ENCODE peak calls at places on chromosomes 13 and 19, in six cellular contexts. X, F, K, E, Y and I are unnamed samples.

GRCh38 chr19:11330103-11330502 is 9.4 kb downstream of the RAB3D start:
- DNase-seq in K (no peak), X (no peak), E (no peak), F (no peak), Y (no peak), I (no peak)

GRCh38 chr13:110312669-110313031 is 5.6 kb downstream of the COL4A2 start:
- DNase-seq in K (no peak), E (no peak), X (no peak), F (peak), Y (no peak), I (no peak)

GRCh38 chr19:12996542-12997094 is 1.3 kb downstream of the NFIX start:
- DNase-seq in K (peak), X (peak), Y (no peak), E (peak), F (no peak), I (no peak)

GRCh38 chr19:29596885-29597525 is 9.1 kb upstream of the POP4 start:
- DNase-seq in Y (no peak), F (no peak), E (no peak), X (no peak), K (peak), I (no peak)

GRCh38 chr13:39538826-39539555 is 64.0 kb downstream of the LHFPL6 start:
- DNase-seq in Y (no peak), K (no peak), F (no peak), E (no peak), X (no peak), I (no peak)

GRCh38 chr19:2449019-2449418 is 7.7 kb downstream of the LMNB2 start:
- DNase-seq in K (no peak), Y (no peak), E (no peak), X (no peak), F (no peak), I (no peak)

GRCh38 chr13:78764665-78765064 is 105.7 kb upstream of the OBI1 start:
- DNase-seq in F (no peak), K (no peak), E (no peak), X (no peak), Y (no peak), I (no peak)

GRCh38 chr19:16698914-16699313 is 20.7 kb upstream of the NWD1 start:
- DNase-seq in K (no peak), Y (peak), E (peak), X (no peak), F (peak), I (peak)

GRCh38 chr19:15357906-15358305 is 21.7 kb downstream of the AKAP8 start:
- DNase-seq in Y (no peak), K (no peak), X (no peak), E (no peak), F (no peak), I (no peak)

GRCh38 chr19:45687599-45687998 is 4.2 kb downstream of the SNRPD2 start:
- DNase-seq in Y (no peak), F (no peak), X (no peak), K (no peak), E (no peak), I (no peak)

GRCh38 chr19:45692187-45693111 is at the start of gene QPCTL:
- DNase-seq in K (peak), X (peak), Y (peak), E (peak), F (peak), I (peak)

GRCh38 chr19:45693168-45693788 is 812 bp downstream of the QPCTL start:
- DNase-seq in K (peak), Y (peak), X (peak), F (peak), E (peak), I (peak)

DNA sequence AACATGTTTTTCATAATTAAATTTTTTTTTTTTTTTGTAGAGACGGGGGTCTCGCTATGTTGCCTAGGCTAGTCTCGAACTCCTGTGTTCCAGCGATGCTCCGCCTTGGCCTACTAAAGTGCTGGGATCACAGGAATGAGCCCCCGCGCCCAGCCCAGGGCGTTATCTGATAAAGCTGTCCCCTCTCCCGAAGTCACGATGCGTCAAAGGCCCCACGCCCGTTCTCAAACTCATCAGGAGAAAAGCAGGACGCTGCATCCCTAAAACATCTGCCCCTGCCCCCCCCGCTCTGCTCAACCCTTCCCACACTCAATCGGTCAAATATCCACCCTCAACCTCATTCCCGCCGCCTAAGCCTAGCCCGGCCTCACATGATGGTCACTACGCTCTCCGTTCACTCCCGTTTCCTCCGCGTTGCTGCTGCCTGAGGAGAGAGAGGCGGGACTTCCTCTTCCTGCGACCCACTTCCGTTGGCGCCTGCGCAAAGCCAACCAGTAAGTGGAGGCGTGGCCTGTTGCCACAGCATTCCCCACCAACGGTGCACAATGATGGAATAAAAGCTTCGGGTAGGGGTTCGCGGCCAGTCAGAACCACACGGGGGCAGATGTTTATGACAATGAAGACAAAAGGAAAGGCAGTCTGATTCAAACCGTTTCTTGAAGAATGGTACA is at the start of gene SNRPD2:
- DNase-seq in X (peak), Y (peak), F (peak), K (peak), E (peak), I (peak)
- TF ChIP-seq EP300 in X (no peak), Y (no peak), F (no peak), K (no peak), E (peak), I (no peak)

GRCh38 chr19:47263169-47263560 is 6.8 kb downstream of the CCDC9 start:
- DNase-seq in E (no peak), K (no peak), Y (no peak), F (no peak), X (no peak), I (no peak)
- H3K27ac ChIP-seq in E (no peak), K (no peak), Y (peak), F (no peak), X (no peak), I (no peak)

DNA sequence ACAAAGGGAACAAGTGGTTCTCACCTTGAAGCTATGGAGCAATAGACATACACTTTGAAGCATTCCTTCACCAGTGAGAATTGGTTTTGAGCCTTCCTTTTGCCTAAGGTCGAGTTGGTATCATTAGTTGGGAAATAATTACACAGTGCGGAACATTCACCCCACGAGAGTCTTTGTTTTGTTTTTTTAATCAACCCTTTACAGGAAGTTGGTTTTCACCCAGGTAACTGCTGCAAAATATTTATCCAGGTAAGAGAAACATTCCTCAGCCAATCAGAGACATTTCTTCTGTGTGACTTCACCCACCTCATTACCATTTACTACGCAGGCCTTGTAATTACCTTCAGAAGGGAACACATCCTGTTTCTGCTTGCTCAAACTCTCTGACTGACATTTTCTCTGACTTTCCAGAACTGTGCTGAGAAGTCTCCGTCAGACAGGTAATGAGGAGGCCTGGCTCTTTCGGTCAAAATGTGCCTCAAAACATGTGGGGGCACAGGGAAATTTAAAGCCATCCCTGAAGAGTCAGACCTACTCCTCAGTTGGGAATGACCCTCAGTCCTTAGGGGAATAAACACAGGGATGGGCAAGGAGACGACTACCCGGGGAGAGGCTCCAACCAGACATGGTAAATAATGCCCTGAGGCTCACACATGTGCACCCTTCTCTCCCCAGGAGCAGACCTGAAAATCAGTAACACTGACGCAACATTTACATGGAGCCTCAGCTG is 22.7 kb upstream of the SERP2 start:
- DNase-seq in X (no peak), F (no peak), E (no peak), Y (no peak), K (no peak), I (no peak)
- TF ChIP-seq EP300 in X (no peak), F (no peak), E (no peak), Y (no peak), K (no peak), I (no peak)

DNA sequence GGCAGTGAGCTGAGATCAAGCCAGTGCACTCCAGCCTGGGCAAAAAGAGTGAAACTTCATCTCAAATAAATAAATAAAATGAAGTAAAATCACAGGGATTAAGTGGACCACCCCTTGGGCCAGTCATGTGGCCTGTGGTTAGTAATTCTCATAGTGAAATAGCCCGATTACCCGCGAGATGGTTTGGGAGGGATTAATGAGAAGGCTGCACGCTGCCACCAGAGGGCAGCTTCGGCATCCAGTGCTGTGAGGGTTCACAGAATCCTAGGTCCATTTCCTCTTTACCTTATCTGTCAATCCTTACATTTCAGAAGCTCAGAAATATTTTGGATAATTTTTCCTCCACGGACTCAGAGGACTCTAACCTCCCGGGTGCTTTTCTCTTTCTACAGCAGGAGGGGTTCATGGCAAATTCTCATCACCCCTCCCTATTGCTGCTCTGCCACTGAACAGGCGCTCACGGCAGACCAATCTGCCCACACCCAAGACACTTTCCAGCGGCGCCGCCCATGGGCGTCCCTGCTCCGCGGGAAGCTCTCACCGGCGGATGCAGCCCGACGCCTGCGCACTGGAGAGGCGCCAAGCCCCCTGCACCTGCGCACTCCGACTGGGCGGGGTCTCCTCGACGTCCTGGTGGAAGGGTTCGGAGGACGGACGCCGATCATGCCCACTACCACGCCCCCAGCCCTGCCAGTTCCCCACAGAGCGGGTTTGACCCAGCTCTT is 11.0 kb downstream of the ZNF835 start:
- DNase-seq in K (no peak), Y (no peak), X (no peak), E (no peak), F (no peak), I (no peak)
- H3K27ac ChIP-seq in K (no peak), Y (no peak), X (no peak), E (no peak), F (no peak), I (peak)

GRCh38 chr13:85652536-85652935 is 146.7 kb downstream of the SLITRK6 start:
- DNase-seq in K (no peak), F (no peak), Y (no peak), E (no peak), X (no peak), I (no peak)

GRCh38 chr13:85651440-85651839 is 147.8 kb downstream of the SLITRK6 start:
- DNase-seq in F (no peak), E (no peak), X (no peak), Y (no peak), K (no peak), I (no peak)

GRCh38 chr13:85655040-85655439 is 144.2 kb downstream of the SLITRK6 start:
- DNase-seq in Y (no peak), X (no peak), E (no peak), F (no peak), K (no peak), I (no peak)

GRCh38 chr13:85653681-85654080 is 145.5 kb downstream of the SLITRK6 start:
- DNase-seq in F (no peak), Y (no peak), K (no peak), X (no peak), E (no peak), I (no peak)

DNA sequence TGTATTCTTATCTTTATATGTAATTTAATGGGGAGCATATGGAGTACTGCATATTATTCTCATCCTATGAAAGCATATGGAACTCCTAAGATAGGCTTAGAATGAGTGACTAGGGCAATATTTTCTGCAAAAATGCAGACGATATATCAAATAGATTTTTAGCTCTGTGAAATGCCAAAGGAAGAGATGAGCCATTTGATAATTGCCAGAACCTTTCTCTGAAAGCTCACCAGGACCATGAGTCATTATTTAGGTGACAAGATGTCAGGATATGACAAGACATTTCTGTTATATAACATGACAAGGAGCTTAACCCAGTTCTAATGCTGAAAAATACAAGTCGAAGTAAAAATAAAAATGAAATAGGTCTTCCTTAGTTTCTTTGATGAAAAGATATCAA is 145.0 kb downstream of the SLITRK6 start:
- DNase-seq in Y (no peak), F (no peak), E (no peak), X (no peak), K (no peak), I (no peak)
- TF ChIP-seq EP300 in Y (no peak), F (no peak), E (no peak), X (no peak), K (no peak), I (no peak)

DNA sequence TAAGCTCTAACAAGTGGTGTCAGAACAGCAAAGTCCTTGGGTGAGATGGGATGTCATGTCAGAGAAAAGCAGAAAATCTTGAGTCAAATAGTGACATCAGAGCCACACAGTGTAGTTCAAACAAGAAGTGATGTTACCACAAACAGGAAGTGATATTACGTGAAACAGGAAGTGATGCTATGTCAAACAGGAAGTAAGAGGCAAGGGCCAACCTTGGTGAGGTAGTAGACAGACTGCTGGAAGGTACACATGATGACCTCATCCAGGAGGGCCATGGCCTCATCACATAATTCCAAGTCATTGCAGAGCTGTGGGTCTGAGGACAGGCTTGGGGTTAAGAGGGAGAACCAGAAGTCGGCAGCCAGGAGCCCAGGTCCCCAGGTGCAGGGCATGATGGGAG is 7.0 kb upstream of the MAMSTR start:
- DNase-seq in E (no peak), K (no peak), F (no peak), Y (no peak), X (no peak), I (no peak)
- H3K27ac ChIP-seq in E (no peak), K (no peak), F (peak), Y (no peak), X (no peak), I (peak)

GRCh38 chr13:59345316-59345715 is 818.4 kb downstream of the DIAPH3 start:
- DNase-seq in X (no peak), K (no peak), Y (peak), F (peak), E (no peak), I (no peak)
- TF ChIP-seq EP300 in X (no peak), K (no peak), Y (no peak), F (peak), E (no peak), I (no peak)

GRCh38 chr13:26653310-26653709 is 95.8 kb downstream of the WASF3 start:
- DNase-seq in X (no peak), K (no peak), F (no peak), Y (no peak), E (no peak), I (no peak)
- H3K27ac ChIP-seq in X (no peak), K (no peak), F (no peak), Y (no peak), E (no peak), I (no peak)

GRCh38 chr13:90448466-90449037 is 898.9 kb upstream of the MIR17HG start:
- DNase-seq in F (no peak), E (no peak), K (no peak), Y (no peak), X (no peak), I (no peak)
- TF ChIP-seq EP300 in F (no peak), E (no peak), K (no peak), Y (no peak), X (no peak), I (no peak)

GRCh38 chr13:43379738-43380137 is 356.4 kb downstream of the DNAJC15 start:
- DNase-seq in E (no peak), F (no peak), X (no peak), K (no peak), Y (no peak), I (no peak)
- H3K27ac ChIP-seq in E (no peak), F (no peak), X (no peak), K (no peak), Y (no peak), I (no peak)